ENCODE peak calls at places on chromosomes 4 and X, in nine cellular contexts. One of them, this sample, is unnamed.

GRCh38 chr4:124631760-124632159 is 80.8 kb downstream of the ANKRD50 start:
- DNase-seq in HCT116: peak
- DNase-seq in HepG2: no peak
- DNase-seq in GM23338: no peak
- DNase-seq in Panc1: peak
- DNase-seq in GM12878: no peak
- DNase-seq in A549: peak
- DNase-seq in K562: no peak
- DNase-seq in SK-N-SH: no peak
- DNase-seq in this sample: no peak

GRCh38 chr4:136742330-136742729 is 790.0 kb downstream of the PCDH18 start:
- DNase-seq in GM12878: no peak
- DNase-seq in Panc1: no peak
- DNase-seq in K562: no peak
- DNase-seq in HepG2: no peak
- DNase-seq in HCT116: no peak
- DNase-seq in A549: peak
- DNase-seq in SK-N-SH: no peak
- DNase-seq in GM23338: no peak
- DNase-seq in this sample: no peak

GRCh38 chr4:72216539-72217277 is 184.9 kb downstream of the NPFFR2 start:
- DNase-seq in A549: no peak
- DNase-seq in HCT116: no peak
- DNase-seq in GM12878: no peak
- DNase-seq in Panc1: no peak
- DNase-seq in HepG2: no peak
- DNase-seq in GM23338: no peak
- DNase-seq in K562: no peak
- DNase-seq in SK-N-SH: no peak
- DNase-seq in this sample: no peak

GRCh38 chr4:7771056-7771455 is 168.6 kb downstream of the AFAP1 start:
- DNase-seq in A549: no peak
- DNase-seq in SK-N-SH: no peak
- DNase-seq in HepG2: no peak
- DNase-seq in K562: no peak
- DNase-seq in GM23338: no peak
- DNase-seq in Panc1: no peak
- DNase-seq in HCT116: no peak
- DNase-seq in GM12878: no peak
- DNase-seq in this sample: no peak

GRCh38 chr4:168839758-168840385 is 170.2 kb downstream of the CBR4 start:
- DNase-seq in GM23338: no peak
- DNase-seq in GM12878: no peak
- DNase-seq in Panc1: no peak
- DNase-seq in K562: no peak
- DNase-seq in HCT116: no peak
- DNase-seq in A549: no peak
- DNase-seq in HepG2: no peak
- DNase-seq in SK-N-SH: no peak
- DNase-seq in this sample: no peak

GRCh38 chrX:39755152-39756032 is 342.4 kb downstream of the BCOR start:
- DNase-seq in K562: peak
- DNase-seq in Panc1: no peak
- DNase-seq in SK-N-SH: peak
- DNase-seq in GM23338: no peak
- DNase-seq in GM12878: no peak
- DNase-seq in A549: peak
- DNase-seq in HCT116: peak
- DNase-seq in HepG2: peak
- DNase-seq in this sample: no peak

GRCh38 chr4:76198411-76199237 is 15.0 kb downstream of the SCARB2 start:
- DNase-seq in GM23338: peak
- DNase-seq in K562: peak
- DNase-seq in GM12878: peak
- DNase-seq in SK-N-SH: peak
- DNase-seq in HepG2: no peak
- DNase-seq in A549: peak
- DNase-seq in HCT116: no peak
- DNase-seq in Panc1: no peak
- DNase-seq in this sample: peak

GRCh38 chr4:7353846-7354610 is 80.7 kb downstream of the PSAPL1 start:
- DNase-seq in HepG2: no peak
- DNase-seq in SK-N-SH: no peak
- DNase-seq in GM12878: no peak
- DNase-seq in K562: no peak
- DNase-seq in HCT116: no peak
- DNase-seq in A549: no peak
- DNase-seq in Panc1: no peak
- DNase-seq in GM23338: no peak
- DNase-seq in this sample: no peak

GRCh38 chr4:40255722-40256281 is 59.0 kb downstream of the RHOH start:
- DNase-seq in K562: no peak
- DNase-seq in Panc1: peak
- DNase-seq in GM23338: no peak
- DNase-seq in A549: peak
- DNase-seq in SK-N-SH: no peak
- DNase-seq in HCT116: peak
- DNase-seq in GM12878: no peak
- DNase-seq in HepG2: peak
- DNase-seq in this sample: no peak

GRCh38 chrX:100819837-100820666 is at the start of gene CSTF2:
- DNase-seq in Panc1: peak
- DNase-seq in GM12878: peak
- DNase-seq in A549: peak
- DNase-seq in K562: peak
- DNase-seq in HepG2: peak
- DNase-seq in GM23338: peak
- DNase-seq in HCT116: peak
- DNase-seq in SK-N-SH: peak
- DNase-seq in this sample: peak

GRCh38 chrX:2577844-2578444 is 77.2 kb upstream of the DHRSX start:
- DNase-seq in GM23338: peak
- DNase-seq in HepG2: no peak
- DNase-seq in GM12878: no peak
- DNase-seq in SK-N-SH: no peak
- DNase-seq in K562: no peak
- DNase-seq in Panc1: no peak
- DNase-seq in HCT116: no peak
- DNase-seq in A549: no peak
- DNase-seq in this sample: no peak

GRCh38 chr4:166140951-166141350 is 267.9 kb downstream of the TLL1 start:
- DNase-seq in Panc1: no peak
- DNase-seq in HCT116: no peak
- DNase-seq in GM12878: no peak
- DNase-seq in A549: no peak
- DNase-seq in K562: no peak
- DNase-seq in GM23338: no peak
- DNase-seq in HepG2: no peak
- DNase-seq in SK-N-SH: no peak
- DNase-seq in this sample: no peak

DNA sequence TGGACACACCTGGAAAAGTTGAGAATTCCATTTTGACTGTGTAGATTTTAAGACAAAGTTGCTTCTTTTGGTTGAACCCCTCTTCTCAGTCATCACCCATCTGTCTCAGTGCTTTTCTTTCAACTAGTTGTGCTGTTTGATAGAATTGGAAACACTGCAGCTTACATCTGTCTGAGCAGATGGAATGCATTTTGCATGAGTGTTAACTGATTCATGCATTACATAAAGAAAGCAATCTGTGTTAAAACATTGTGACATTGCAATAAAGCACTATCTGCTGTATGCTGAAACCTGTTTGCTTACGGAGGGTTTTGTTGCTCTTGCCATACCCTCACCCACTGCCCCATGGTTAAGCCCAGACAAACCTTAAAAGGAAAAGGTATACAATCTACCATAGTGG is 47.3 kb downstream of the NRK start:
- DNase-seq in HepG2: no peak
- DNase-seq in A549: no peak
- DNase-seq in Panc1: no peak
- DNase-seq in HCT116: no peak
- DNase-seq in K562: no peak
- DNase-seq in GM12878: no peak
- DNase-seq in SK-N-SH: no peak
- DNase-seq in GM23338: no peak
- DNase-seq in this sample: no peak
- TF ChIP-seq REST in HepG2: no peak
- TF ChIP-seq REST in A549: no peak
- TF ChIP-seq REST in Panc1: no peak
- TF ChIP-seq REST in HCT116: no peak
- TF ChIP-seq REST in K562: no peak
- TF ChIP-seq REST in GM12878: no peak
- TF ChIP-seq REST in SK-N-SH: no peak
- TF ChIP-seq REST in GM23338: no peak
- TF ChIP-seq REST in this sample: no peak

GRCh38 chr4:181294421-181294820 is 948.8 kb upstream of the TENM3 start:
- DNase-seq in A549: no peak
- DNase-seq in GM23338: no peak
- DNase-seq in Panc1: no peak
- DNase-seq in HepG2: no peak
- DNase-seq in GM12878: no peak
- DNase-seq in K562: no peak
- DNase-seq in HCT116: no peak
- DNase-seq in SK-N-SH: no peak
- DNase-seq in this sample: no peak

GRCh38 chr4:181293541-181293940 is 949.7 kb upstream of the TENM3 start:
- DNase-seq in Panc1: no peak
- DNase-seq in GM12878: no peak
- DNase-seq in A549: no peak
- DNase-seq in K562: no peak
- DNase-seq in HepG2: no peak
- DNase-seq in GM23338: no peak
- DNase-seq in SK-N-SH: no peak
- DNase-seq in HCT116: no peak
- DNase-seq in this sample: no peak

GRCh38 chr4:181291615-181292014 is 951.6 kb upstream of the TENM3 start:
- DNase-seq in A549: no peak
- DNase-seq in Panc1: no peak
- DNase-seq in HepG2: no peak
- DNase-seq in K562: no peak
- DNase-seq in HCT116: no peak
- DNase-seq in GM12878: no peak
- DNase-seq in SK-N-SH: no peak
- DNase-seq in GM23338: no peak
- DNase-seq in this sample: no peak

GRCh38 chr4:181293014-181293413 is 950.2 kb upstream of the TENM3 start:
- DNase-seq in GM23338: no peak
- DNase-seq in HepG2: no peak
- DNase-seq in HCT116: no peak
- DNase-seq in K562: no peak
- DNase-seq in GM12878: no peak
- DNase-seq in Panc1: no peak
- DNase-seq in SK-N-SH: no peak
- DNase-seq in A549: no peak
- DNase-seq in this sample: no peak

DNA sequence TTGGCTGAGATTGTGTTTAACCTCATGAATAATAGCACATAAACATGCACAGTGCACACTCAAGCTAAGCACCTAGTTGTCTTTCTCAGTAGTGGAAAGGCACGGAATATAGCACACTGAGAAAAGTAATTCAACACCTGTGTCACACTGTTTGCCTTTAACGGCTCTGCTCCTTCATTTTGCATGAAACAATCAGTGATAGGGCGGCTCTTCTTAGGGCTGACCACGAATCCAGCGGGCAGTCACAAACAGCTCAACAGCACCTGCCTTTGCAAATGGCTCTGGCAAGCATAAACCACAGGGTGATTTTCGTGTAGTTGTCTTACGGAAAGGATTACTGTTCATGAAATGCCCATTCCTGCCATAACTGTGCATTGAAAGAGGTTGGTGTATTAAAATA is 954.0 kb upstream of the TENM3 start:
- DNase-seq in HepG2: no peak
- DNase-seq in K562: no peak
- DNase-seq in GM23338: no peak
- DNase-seq in SK-N-SH: no peak
- DNase-seq in Panc1: no peak
- DNase-seq in GM12878: no peak
- DNase-seq in HCT116: no peak
- DNase-seq in A549: no peak
- DNase-seq in this sample: no peak
- TF ChIP-seq REST in HepG2: no peak
- TF ChIP-seq REST in K562: no peak
- TF ChIP-seq REST in GM23338: no peak
- TF ChIP-seq REST in SK-N-SH: no peak
- TF ChIP-seq REST in Panc1: no peak
- TF ChIP-seq REST in GM12878: no peak
- TF ChIP-seq REST in HCT116: no peak
- TF ChIP-seq REST in A549: no peak
- TF ChIP-seq REST in this sample: no peak

DNA sequence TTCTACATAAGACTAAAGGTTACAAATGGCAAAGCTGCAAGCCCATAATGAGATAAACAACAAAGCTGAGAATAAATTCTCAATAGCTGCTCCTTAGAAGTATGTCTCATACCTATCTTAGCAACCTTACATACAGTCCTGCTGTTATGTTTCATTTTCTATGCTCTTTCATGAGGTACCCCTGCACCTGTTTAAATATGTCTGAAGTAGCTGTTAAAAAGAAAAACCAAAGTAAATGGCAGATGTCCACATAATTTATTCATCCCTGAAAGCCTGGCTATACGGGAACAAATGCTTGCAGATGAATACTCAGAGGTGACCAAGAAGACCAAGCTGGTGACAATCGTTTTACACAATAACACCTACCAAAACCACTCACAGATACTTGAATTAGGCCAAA is 22.5 kb downstream of the PPA2 start:
- DNase-seq in HepG2: no peak
- DNase-seq in A549: no peak
- DNase-seq in K562: no peak
- DNase-seq in SK-N-SH: no peak
- DNase-seq in GM12878: no peak
- DNase-seq in HCT116: no peak
- DNase-seq in Panc1: no peak
- DNase-seq in GM23338: no peak
- DNase-seq in this sample: no peak
- TF ChIP-seq REST in HepG2: no peak
- TF ChIP-seq REST in A549: no peak
- TF ChIP-seq REST in K562: no peak
- TF ChIP-seq REST in SK-N-SH: no peak
- TF ChIP-seq REST in GM12878: no peak
- TF ChIP-seq REST in HCT116: no peak
- TF ChIP-seq REST in Panc1: no peak
- TF ChIP-seq REST in GM23338: no peak
- TF ChIP-seq REST in this sample: no peak

GRCh38 chrX:16578218-16578617 is 71.7 kb upstream of the S100G start:
- DNase-seq in A549: no peak
- DNase-seq in K562: no peak
- DNase-seq in GM12878: no peak
- DNase-seq in HepG2: no peak
- DNase-seq in HCT116: no peak
- DNase-seq in Panc1: no peak
- DNase-seq in GM23338: peak
- DNase-seq in SK-N-SH: no peak
- DNase-seq in this sample: no peak

GRCh38 chrX:16577483-16578029 is 72.4 kb upstream of the S100G start:
- DNase-seq in GM23338: peak
- DNase-seq in HepG2: no peak
- DNase-seq in HCT116: no peak
- DNase-seq in A549: no peak
- DNase-seq in K562: no peak
- DNase-seq in SK-N-SH: no peak
- DNase-seq in Panc1: no peak
- DNase-seq in GM12878: no peak
- DNase-seq in this sample: no peak

GRCh38 chrX:16579517-16579916 is 70.4 kb upstream of the S100G start:
- DNase-seq in GM23338: no peak
- DNase-seq in SK-N-SH: no peak
- DNase-seq in HCT116: no peak
- DNase-seq in Panc1: no peak
- DNase-seq in GM12878: no peak
- DNase-seq in A549: no peak
- DNase-seq in HepG2: no peak
- DNase-seq in K562: no peak
- DNase-seq in this sample: no peak

GRCh38 chrX:16573781-16574180 is 76.2 kb upstream of the S100G start:
- DNase-seq in HepG2: no peak
- DNase-seq in GM12878: no peak
- DNase-seq in GM23338: no peak
- DNase-seq in K562: no peak
- DNase-seq in SK-N-SH: no peak
- DNase-seq in A549: no peak
- DNase-seq in Panc1: no peak
- DNase-seq in HCT116: no peak
- DNase-seq in this sample: no peak
- TF ChIP-seq REST in HepG2: no peak
- TF ChIP-seq REST in GM12878: no peak
- TF ChIP-seq REST in GM23338: no peak
- TF ChIP-seq REST in K562: no peak
- TF ChIP-seq REST in SK-N-SH: no peak
- TF ChIP-seq REST in A549: no peak
- TF ChIP-seq REST in Panc1: no peak
- TF ChIP-seq REST in HCT116: no peak
- TF ChIP-seq REST in this sample: no peak